ENCODE peak calls at places on chromosomes 12 and 14, in eight cellular contexts. L is choroid plexus epithelial cell, S is tibial artery, Q is PC-3, M is PC-9, F is HFF-Myc, P is lower lobe of right lung, H is left ventricle myocardium inferior. O is an unnamed sample.

GRCh38 chr12:58596381-58596780 is 323.9 kb downstream of the LRIG3 start:
- DNase-seq in F (no peak), M (no peak), H (no peak), Q (peak; percentile 82), S (no peak), P (no peak), L (no peak), O (no peak)

GRCh38 chr14:78345346-78345745 is 175.2 kb downstream of the NRXN3 start:
- DNase-seq in M (no peak), F (no peak), H (no peak), S (no peak), Q (no peak), P (no peak), L (no peak), O (no peak)

GRCh38 chr12:105403095-105403494 is 72.6 kb downstream of the C12orf75 start:
- DNase-seq in F (no peak), H (no peak), M (no peak), P (no peak), S (no peak), L (no peak), Q (no peak), O (no peak)

GRCh38 chr14:76015668-76016067 is 30.1 kb downstream of the IFT43 start:
- DNase-seq in S (no peak), M (no peak), F (no peak), Q (no peak), P (no peak), H (no peak), L (no peak), O (no peak)

GRCh38 chr12:80761818-80762217 is 45.1 kb downstream of the MYF5 start:
- DNase-seq in P (no peak), H (no peak), F (no peak), L (peak; percentile 34), M (no peak), Q (no peak), S (no peak), O (no peak)

GRCh38 chr12:8687846-8688601 is 9.8 kb upstream of the RIMKLB start:
- DNase-seq in F (peak; percentile 63), P (no peak), S (peak; percentile 84), M (peak; percentile 71), L (peak; percentile 93), H (no peak), Q (peak; percentile 11), O (peak; percentile 87)

GRCh38 chr14:59360923-59361794 is 104.0 kb downstream of the GPR135 start:
- DNase-seq in L (peak; percentile 96), Q (peak; percentile 100), P (peak; percentile 77), S (peak; percentile 70), H (peak; percentile 80), M (peak; percentile 88), F (no peak), O (peak; percentile 85)

GRCh38 chr12:115419145-115419646 is 735.2 kb upstream of the TBX3 start:
- DNase-seq in H (no peak), M (no peak), F (no peak), Q (no peak), L (no peak), S (no peak), P (no peak), O (no peak)

GRCh38 chr12:43336962-43337555 is 214.9 kb downstream of the ADAMTS20 start:
- DNase-seq in S (no peak), Q (peak; percentile 59), M (no peak), L (peak; percentile 78), H (no peak), P (no peak), F (no peak), O (no peak)

GRCh38 chr14:34781242-34781641 is 66.8 kb upstream of the CFL2 start:
- DNase-seq in L (peak; percentile 88), M (no peak), P (no peak), H (no peak), F (peak; percentile 41), Q (peak; percentile 69), S (no peak), O (peak; percentile 23)

DNA sequence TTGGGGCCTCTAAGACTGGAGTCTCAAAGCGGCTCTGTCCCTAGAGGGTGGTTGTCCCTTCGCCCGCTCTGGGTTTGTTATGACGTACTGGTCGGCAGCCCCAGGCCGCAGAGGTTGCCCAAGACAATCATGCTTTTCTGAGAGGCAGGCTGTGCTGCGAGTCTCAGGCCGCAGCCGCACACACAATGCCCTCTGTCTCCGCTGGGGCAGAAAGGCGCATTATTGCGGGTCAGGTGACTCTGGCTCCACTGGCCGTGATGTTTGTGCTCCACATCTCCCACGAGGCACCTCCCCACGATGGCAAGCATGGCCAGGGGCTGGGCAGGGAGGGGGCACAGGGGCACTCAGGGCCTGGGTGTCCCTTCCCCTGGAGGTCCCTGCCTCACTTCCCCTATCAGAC is 21.0 kb upstream of the PLEKHG3 start:
- DNase-seq in P (no peak), H (no peak), F (no peak), Q (no peak), S (peak; percentile 92), M (no peak), L (no peak), O (no peak)
- H3K4me3 ChIP-seq in P (no peak overlapping the region), H (no peak overlapping the region), F (no peak overlapping the region), Q (no peak overlapping the region), S (no peak overlapping the region), M (no peak overlapping the region), L (no peak overlapping the region), O (no peak overlapping the region)

DNA sequence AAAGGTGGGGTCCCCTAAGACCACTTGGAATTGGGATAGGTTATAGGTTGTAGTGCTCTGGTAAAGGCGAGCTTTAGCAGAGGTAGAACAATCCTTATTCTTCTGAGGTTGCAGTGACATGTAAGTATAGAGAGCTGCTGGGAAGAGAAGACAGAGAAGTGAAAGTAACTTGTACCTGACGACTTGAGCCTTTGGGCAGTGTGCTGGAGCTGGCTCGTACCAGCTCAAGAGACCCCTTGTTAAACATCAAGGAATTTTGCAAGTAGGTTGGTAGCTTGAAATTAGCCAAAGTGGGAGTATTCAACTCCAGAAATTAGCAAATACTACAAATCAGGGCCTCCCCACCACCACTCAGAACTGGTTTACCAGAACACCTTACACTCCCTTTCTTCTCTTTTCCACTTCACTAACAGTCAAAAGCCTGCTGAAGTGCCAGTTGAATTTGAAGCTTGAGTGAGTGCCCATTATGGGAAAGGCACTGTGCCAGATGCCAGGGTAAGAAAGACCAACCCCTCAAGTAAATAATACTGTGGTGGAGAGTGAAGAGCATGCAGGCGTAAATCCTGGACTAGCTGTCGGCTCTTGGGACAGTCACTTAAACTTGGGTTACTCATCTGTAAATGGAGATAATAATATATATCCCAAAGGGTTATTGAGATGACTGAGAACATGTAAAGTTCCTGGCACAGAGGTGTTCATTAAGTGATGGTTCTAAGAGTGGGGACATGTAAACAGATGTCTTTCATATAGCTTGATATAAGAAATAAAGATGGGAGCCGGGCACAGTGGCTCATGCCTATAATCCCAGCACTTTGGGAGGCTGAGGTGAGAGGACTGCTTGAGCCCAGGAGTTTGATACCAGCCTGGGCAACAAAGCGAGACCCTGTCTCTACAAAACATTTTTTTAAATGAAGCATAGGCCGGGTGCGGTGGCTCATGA is 27.1 kb upstream of the EID3 start:
- DNase-seq in F (no peak), S (no peak), Q (peak; percentile 95), L (no peak), M (no peak), P (peak; percentile 69), H (no peak), O (no peak)
- H3K4me3 ChIP-seq in F (no peak overlapping the region), S (no peak overlapping the region), Q (peak overlapping the region; percentile 64), L (no peak overlapping the region), M (peak overlapping the region; percentile 59), P (peak overlapping the region; percentile 21), H (peak overlapping the region; percentile 5), O (no peak overlapping the region)

GRCh38 chr14:74896400-74896799 is 14.7 kb downstream of the DLST start:
- DNase-seq in M (no peak), L (no peak), S (no peak), H (no peak), F (no peak), P (no peak), Q (no peak), O (no peak)

GRCh38 chr14:74891870-74892269 is 10.2 kb downstream of the DLST start:
- DNase-seq in F (no peak), S (no peak), M (no peak), Q (no peak), P (no peak), L (peak; percentile 55), H (no peak), O (no peak)

GRCh38 chr14:74893614-74894091 is 11.9 kb downstream of the DLST start:
- DNase-seq in F (no peak), S (no peak), L (no peak), P (no peak), Q (no peak), H (no peak), M (no peak), O (no peak)

GRCh38 chr14:74890262-74890661 is 8.5 kb downstream of the DLST start:
- DNase-seq in F (no peak), P (no peak), Q (no peak), M (no peak), S (no peak), H (no peak), L (no peak), O (no peak)

DNA sequence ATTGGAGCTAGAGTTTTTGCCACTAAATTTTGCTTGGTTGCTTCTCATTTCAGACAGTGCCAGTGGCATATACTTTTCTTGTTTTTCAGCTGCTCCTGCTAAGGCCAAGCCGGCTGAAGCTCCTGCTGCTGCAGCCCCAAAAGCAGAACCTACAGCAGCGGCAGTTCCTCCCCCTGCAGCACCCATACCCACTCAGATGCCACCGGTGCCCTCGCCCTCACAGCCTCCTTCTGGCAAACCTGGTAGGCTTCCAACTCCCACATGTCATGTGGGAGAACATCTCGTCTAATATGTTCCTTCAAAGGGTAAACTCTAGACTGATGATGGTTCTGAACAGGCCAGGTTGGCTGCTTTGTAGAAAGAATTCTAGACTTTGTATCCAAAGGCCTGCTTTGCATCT is 11.0 kb downstream of the DLST start:
- DNase-seq in M (no peak), Q (no peak), P (no peak), H (no peak), F (no peak), S (no peak), L (no peak), O (no peak)
- H3K4me3 ChIP-seq in M (no peak overlapping the region), Q (no peak overlapping the region), P (no peak overlapping the region), H (no peak overlapping the region), F (no peak overlapping the region), S (no peak overlapping the region), L (no peak overlapping the region), O (no peak overlapping the region)

GRCh38 chr12:41188058-41188840 is at the start of gene PDZRN4:
- DNase-seq in Q (no peak), F (no peak), M (no peak), H (no peak), P (peak; percentile 46), S (peak; percentile 81), L (no peak), O (no peak)

GRCh38 chr12:41185946-41186345 is 2.2 kb upstream of the PDZRN4 start:
- DNase-seq in S (no peak), Q (no peak), F (no peak), H (no peak), P (no peak), M (no peak), L (no peak), O (no peak)

GRCh38 chr12:41188841-41189394 is 798 bp downstream of the PDZRN4 start:
- DNase-seq in P (no peak), M (no peak), F (no peak), Q (no peak), L (no peak), H (no peak), S (peak; percentile 67), O (no peak)

GRCh38 chr12:41190360-41190759 is 2.2 kb downstream of the PDZRN4 start:
- DNase-seq in F (no peak), S (no peak), H (no peak), M (no peak), Q (peak; percentile 44), P (no peak), L (peak; percentile 25), O (no peak)

GRCh38 chr12:41189395-41190251 is 1.5 kb downstream of the PDZRN4 start:
- DNase-seq in L (no peak), M (no peak), F (no peak), P (no peak), S (peak; percentile 77), Q (no peak), H (no peak), O (no peak)
- H3K4me3 ChIP-seq in L (no peak overlapping the region), M (no peak overlapping the region), F (no peak overlapping the region), P (peak overlapping the region; percentile 40), S (peak overlapping the region; percentile 78), Q (no peak overlapping the region), H (peak overlapping the region; percentile 57), O (peak overlapping the region; percentile 24)

O was measured in uterus.